ENCODE peak calls at places on chromosomes 5 and 9, in ten cellular contexts. U is hepatocyte, D is AG09309, M is right atrium auricular region, R is endodermal cell, W is omental fat pad, T is endothelial cell, H is transverse colon, J is stomach, N is AG04450. B is an unnamed sample.

GRCh38 chr5:57434227-57434640 is 48.4 kb downstream of the ACTBL2 start:
- DNase-seq in U (peak), D (no peak), M (no peak), R (no peak), W (no peak), T (no peak), H (no peak), J (no peak), N (no peak), B (no peak)

GRCh38 chr9:120726484-120726883 is 12.2 kb upstream of the MEGF9 start:
- DNase-seq in U (no peak), D (no peak), M (no peak), R (no peak), W (no peak), T (no peak), H (no peak), J (no peak), N (no peak), B (no peak)

GRCh38 chr9:18638448-18639249 is 164.7 kb downstream of the ADAMTSL1 start:
- DNase-seq in U (no peak), D (no peak), M (no peak), R (no peak), W (no peak), T (no peak), H (no peak), J (no peak), N (peak), B (no peak)

GRCh38 chr9:80091526-80091925 is 519.8 kb downstream of the TLE4 start:
- DNase-seq in U (no peak), D (no peak), M (no peak), R (no peak), W (no peak), T (no peak), H (no peak), J (no peak), N (no peak), B (no peak)

GRCh38 chr5:133683646-133684290 is 71.4 kb upstream of the FSTL4 start:
- DNase-seq in U (no peak), D (no peak), M (no peak), R (peak), W (no peak), T (no peak), H (no peak), J (peak), N (no peak), B (no peak)

GRCh38 chr9:73773896-73774295 is 622.2 kb downstream of the ANXA1 start:
- DNase-seq in U (no peak), D (no peak), M (no peak), R (no peak), W (no peak), T (no peak), H (no peak), J (no peak), N (no peak), B (no peak)

GRCh38 chr9:97510797-97511761 is 9.6 kb downstream of the TMOD1 start:
- DNase-seq in U (no peak), D (peak), M (peak), R (peak), W (no peak), T (no peak), H (no peak), J (no peak), N (peak), B (no peak)

GRCh38 chr9:115276621-115277020 is 158.7 kb upstream of the TNC start:
- DNase-seq in U (no peak), D (no peak), M (no peak), R (no peak), W (no peak), T (no peak), H (no peak), J (no peak), N (no peak), B (no peak)

GRCh38 chr9:10438955-10439354 is 173.8 kb downstream of the PTPRD start:
- DNase-seq in U (no peak), D (no peak), M (no peak), R (no peak), W (no peak), T (no peak), H (no peak), J (no peak), N (no peak), B (no peak)

GRCh38 chr5:173847102-173847501 is 41.0 kb upstream of the CPEB4 start:
- DNase-seq in U (no peak), D (no peak), M (no peak), R (no peak), W (no peak), T (no peak), H (no peak), J (no peak), N (no peak), B (no peak)

GRCh38 chr9:27086818-27087680 is 22.0 kb upstream of the TEK start:
- DNase-seq in U (peak), D (peak), M (no peak), R (no peak), W (no peak), T (no peak), H (no peak), J (no peak), N (peak), B (no peak)

GRCh38 chr9:35518212-35518917 is 28.5 kb downstream of the RUSC2 start:
- DNase-seq in U (peak), D (peak), M (no peak), R (peak), W (no peak), T (peak), H (no peak), J (peak), N (peak), B (no peak)

GRCh38 chr5:154002093-154002492 is 36.6 kb downstream of the FAM114A2 start:
- DNase-seq in U (no peak), D (no peak), M (no peak), R (no peak), W (no peak), T (peak), H (no peak), J (no peak), N (no peak), B (no peak)

GRCh38 chr5:19886123-19886921 is 101.7 kb downstream of the CDH18 start:
- DNase-seq in U (no peak), D (peak), M (no peak), R (no peak), W (no peak), T (no peak), H (no peak), J (no peak), N (peak), B (no peak)

GRCh38 chr9:38079410-38080105 is 10.5 kb upstream of the SHB start:
- DNase-seq in U (no peak), D (no peak), M (peak), R (peak), W (no peak), T (no peak), H (peak), J (no peak), N (no peak), B (no peak)

GRCh38 chr9:84424945-84425344 is 84.4 kb upstream of the SLC28A3 start:
- DNase-seq in U (no peak), D (no peak), M (no peak), R (no peak), W (no peak), T (no peak), H (no peak), J (no peak), N (no peak), B (no peak)

DNA sequence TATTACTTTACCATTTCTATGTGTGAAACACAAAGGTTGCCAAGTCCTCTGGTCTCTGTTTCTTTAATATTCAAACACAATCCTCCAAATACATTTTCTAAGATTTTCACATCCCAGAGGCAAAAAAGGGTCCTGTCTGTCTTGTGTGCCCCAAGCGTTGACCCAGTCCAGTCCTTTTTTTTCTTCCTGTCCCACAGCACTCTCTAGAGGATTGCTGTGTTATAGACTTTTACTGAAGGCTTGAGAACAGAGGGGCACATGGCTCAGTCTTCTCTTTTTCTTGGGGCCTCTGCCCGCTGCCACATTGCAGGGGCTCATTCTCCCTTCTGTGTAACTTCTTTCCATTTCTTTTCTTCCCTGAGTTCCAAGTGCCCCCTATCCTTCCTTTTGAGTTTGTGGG is 78.6 kb upstream of the SLC28A3 start:
- DNase-seq in U (no peak), D (no peak), M (no peak), R (no peak), W (no peak), T (no peak), H (no peak), J (no peak), N (no peak), B (no peak)
- TF ChIP-seq CTCF in U (no peak), D (peak), M (no peak), R (peak), W (no peak), T (no peak), H (no peak), J (no peak), N (no peak), B (peak)

GRCh38 chr5:1488882-1489680 is 34.7 kb downstream of the LPCAT1 start:
- DNase-seq in U (no peak), D (peak), M (no peak), R (no peak), W (no peak), T (no peak), H (no peak), J (no peak), N (peak), B (no peak)
- TF ChIP-seq CTCF in U (no peak), D (no peak), M (no peak), R (no peak), W (no peak), T (no peak), H (no peak), J (no peak), N (no peak), B (no peak)

DNA sequence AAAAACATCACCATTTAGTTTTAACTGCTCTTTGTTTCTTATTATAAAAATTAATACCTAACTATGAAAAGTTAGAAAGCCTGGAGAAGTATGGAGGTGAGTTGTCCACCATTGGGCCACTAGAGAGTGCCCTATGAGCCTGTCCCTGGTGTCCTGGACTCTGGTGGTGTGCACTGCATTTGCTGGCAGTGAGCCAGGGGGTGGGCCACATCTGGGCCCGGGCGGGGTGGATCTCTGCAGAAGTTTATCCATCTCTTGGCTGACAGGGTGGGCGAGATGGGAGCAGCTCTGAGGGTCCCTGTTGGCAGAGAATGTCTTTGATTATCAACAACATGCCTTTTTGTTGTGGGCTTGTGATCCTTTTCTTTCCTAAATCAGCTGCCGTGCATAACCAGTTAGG is 8.2 kb downstream of the TENT4A start:
- DNase-seq in U (no peak), D (no peak), M (no peak), R (no peak), W (no peak), T (no peak), H (no peak), J (no peak), N (no peak), B (no peak)
- TF ChIP-seq CTCF in U (no peak), D (no peak), M (no peak), R (no peak), W (no peak), T (no peak), H (no peak), J (no peak), N (no peak), B (no peak)

GRCh38 chr9:36788534-36788933 is 215.8 kb downstream of the MELK start:
- DNase-seq in U (no peak), D (no peak), M (no peak), R (peak), W (no peak), T (peak), H (no peak), J (no peak), N (no peak), B (no peak)
- TF ChIP-seq CTCF in U (peak), D (peak), M (no peak), R (peak), W (no peak), T (peak), H (no peak), J (no peak), N (peak), B (no peak)

DNA sequence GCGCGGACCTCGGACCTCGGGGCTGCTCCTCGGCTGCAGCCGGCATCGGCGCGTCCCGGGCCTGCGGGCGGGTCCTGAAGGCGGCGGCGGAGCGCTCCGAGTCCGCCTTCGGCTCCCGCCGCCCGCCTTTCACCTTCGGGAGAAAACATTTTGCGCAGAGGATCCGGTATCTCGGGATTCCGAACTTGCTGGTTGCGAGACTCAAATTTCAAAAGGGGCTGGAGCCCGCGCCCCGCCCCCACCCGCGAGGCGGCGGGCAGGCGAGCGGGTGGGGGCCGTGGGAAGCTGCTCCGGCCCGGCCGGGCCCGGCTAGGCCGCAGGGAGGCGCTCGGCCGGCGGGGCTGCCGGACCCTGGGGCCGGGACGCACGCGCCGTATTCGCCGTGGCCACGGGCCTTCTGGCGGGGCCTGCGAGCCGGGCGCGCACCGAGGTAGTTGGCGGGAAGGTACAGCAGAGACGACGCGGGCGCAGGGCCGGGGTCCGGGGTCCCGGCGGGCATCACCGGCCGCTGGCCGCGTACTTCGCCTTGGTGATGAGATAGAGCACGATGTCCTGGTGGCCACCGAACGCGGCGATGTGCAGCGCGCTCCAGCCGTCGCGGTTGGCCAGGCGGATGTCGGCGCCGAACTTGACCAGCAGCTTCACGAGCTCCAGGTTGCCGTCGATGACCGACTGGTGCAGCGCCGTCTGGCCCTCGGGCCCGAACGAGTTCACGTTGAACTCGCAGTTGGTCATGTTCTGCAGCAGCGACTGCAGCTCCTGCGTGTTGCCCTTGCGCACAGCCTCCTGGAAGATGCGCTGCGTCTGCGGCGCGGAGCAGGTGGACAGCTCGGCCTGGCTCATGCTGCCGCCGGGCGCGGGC is 754 bp downstream of the NRARP start:
- DNase-seq in U (peak), D (no peak), M (no peak), R (peak), W (no peak), T (peak), H (peak), J (peak), N (no peak), B (no peak)
- TF ChIP-seq CTCF in U (peak), D (no peak), M (no peak), R (peak), W (no peak), T (no peak), H (no peak), J (no peak), N (no peak), B (no peak)

GRCh38 chr9:81410201-81410600 is 279.1 kb downstream of the TLE1 start:
- DNase-seq in U (no peak), D (no peak), M (no peak), R (no peak), W (no peak), T (no peak), H (no peak), J (no peak), N (peak), B (no peak)
- TF ChIP-seq CTCF in U (no peak), D (peak), M (no peak), R (no peak), W (no peak), T (no peak), H (no peak), J (no peak), N (no peak), B (no peak)

B was measured in natural killer cell.